ENCODE peak calls at places on chromosomes 16 and 17, in seven cellular contexts. G, R, J, V, T, S and D are unnamed samples.

GRCh38 chr16:47727131-47727530 is 266.0 kb downstream of the PHKB start:
- DNase-seq in G (no peak), R (no peak), J (no peak), V (no peak), T (no peak), S (no peak), D (no peak)

GRCh38 chr17:64938925-64939474 is 19.7 kb upstream of the LRRC37A3 start:
- DNase-seq in G (peak; percentile 19), R (peak; percentile 64), J (peak; percentile 35), V (no peak), T (peak; percentile 51), S (peak; percentile 76), D (peak; percentile 48)

GRCh38 chr17:36149296-36149820 is 27.1 kb downstream of the TBC1D3B start:
- DNase-seq in G (no peak), R (peak; percentile 84), J (no peak), V (no peak), T (no peak), S (peak; percentile 6), D (no peak)

GRCh38 chr17:74919440-74920305 is 3.4 kb downstream of the USH1G start:
- DNase-seq in G (no peak), R (peak; percentile 61), J (no peak), V (no peak), T (no peak), S (peak; percentile 38), D (no peak)

GRCh38 chr17:14756469-14756868 is 455.6 kb downstream of the HS3ST3B1 start:
- DNase-seq in G (no peak), R (no peak), J (no peak), V (no peak), T (no peak), S (no peak), D (no peak)

GRCh38 chr17:42178817-42179216 is 2.1 kb downstream of the KCNH4 start:
- DNase-seq in G (no peak), R (no peak), J (no peak), V (no peak), T (no peak), S (peak; percentile 39), D (peak; percentile 34)

GRCh38 chr16:3012828-3013420 is at the start of gene CLDN9:
- DNase-seq in G (no peak), R (no peak), J (peak; percentile 17), V (no peak), T (peak; percentile 57), S (peak; percentile 39), D (no peak)

GRCh38 chr17:1197379-1197778 is 17.6 kb upstream of the ABR start:
- DNase-seq in G (no peak), R (peak; percentile 86), J (no peak), V (no peak), T (no peak), S (no peak), D (no peak)

GRCh38 chr17:70076189-70076588 is 1.2 kb downstream of the KCNJ16 start:
- DNase-seq in G (no peak), R (no peak), J (no peak), V (no peak), T (no peak), S (no peak), D (no peak)

GRCh38 chr17:33328129-33328528 is 35.0 kb upstream of the ASIC2 start:
- DNase-seq in G (no peak), R (peak; percentile 1), J (no peak), V (no peak), T (no peak), S (peak; percentile 16), D (no peak)